ENCODE peak calls at places on chromosomes 16 and 17, in ten cellular contexts. X is tibial nerve, T is SHP77 treated with DMSO at 0.1 percent for 48 hours, I is testis, K is progenitor cell of endocrine pancreas, D is SK-N-SH, Y is NCI-H345, B is KG1, N is iris pigment epithelial cell, V is astrocyte of the hippocampus. O is an unnamed sample.

GRCh38 chr16:11452746-11453344 is 107.6 kb downstream of the RMI2 start:
- DNase-seq in X (peak), T (no peak), I (no peak), K (no peak), D (no peak), Y (no peak), B (no peak), N (no peak), V (no peak), O (no peak)

GRCh38 chr17:55527520-55528118 is 16.4 kb upstream of the SMIM36 start:
- DNase-seq in X (peak), T (peak), I (peak), K (peak), D (peak), Y (peak), B (peak), N (peak), V (peak), O (peak)

GRCh38 chr17:9499041-9499440 is 76.6 kb downstream of the STX8 start:
- DNase-seq in X (no peak), T (no peak), I (no peak), K (no peak), D (no peak), Y (no peak), B (no peak), N (peak), V (peak), O (no peak)

GRCh38 chr16:77674888-77675287 is 47.4 kb upstream of the NUDT7 start:
- DNase-seq in X (no peak), T (no peak), I (no peak), K (no peak), D (no peak), Y (no peak), B (no peak), N (peak), V (peak), O (no peak)

GRCh38 chr17:48003686-48004120 is 32.8 kb downstream of the CDK5RAP3 start:
- DNase-seq in X (no peak), T (no peak), I (no peak), K (no peak), D (no peak), Y (peak), B (no peak), N (no peak), V (no peak), O (no peak)

GRCh38 chr16:66131895-66132294 is 234.6 kb upstream of the CDH5 start:
- DNase-seq in X (no peak), T (no peak), I (no peak), K (no peak), D (no peak), Y (no peak), B (no peak), N (peak), V (no peak), O (no peak)

GRCh38 chr17:78889525-78889924 is 13.5 kb downstream of the CEP295NL start:
- DNase-seq in X (no peak), T (no peak), I (no peak), K (no peak), D (no peak), Y (no peak), B (no peak), N (no peak), V (no peak), O (no peak)

GRCh38 chr17:56891751-56892150 is 22.1 kb downstream of the TRIM25 start:
- DNase-seq in X (no peak), T (no peak), I (peak), K (no peak), D (peak), Y (no peak), B (no peak), N (peak), V (no peak), O (no peak)

GRCh38 chr16:2026461-2027023 is at the start of gene NHERF2:
- DNase-seq in X (no peak), T (no peak), I (peak), K (no peak), D (peak), Y (peak), B (no peak), N (no peak), V (peak), O (no peak)

GRCh38 chr16:12675852-12676251 is 127.8 kb downstream of the CPPED1 start:
- DNase-seq in X (no peak), T (no peak), I (no peak), K (no peak), D (no peak), Y (no peak), B (no peak), N (peak), V (peak), O (no peak)

GRCh38 chr17:38982858-38983746 is 15.9 kb upstream of the FBXO47 start:
- DNase-seq in X (peak), T (peak), I (peak), K (no peak), D (peak), Y (peak), B (peak), N (peak), V (peak), O (peak)

O was measured in NCI-H510A treated with DMSO at 0.1 percent for 48 hours.